ENCODE peak calls at places on chromosome 21, in four cellular contexts. E is K562, R is HL-60, Y is GM12878. T is an unnamed sample.
A peak's percentile ranks its signal among the peaks of the same experiment; 100 is the strongest.

GRCh38 chr21:33587792-33588484 is 546 bp downstream of the DONSON start:
- DNase-seq in E (peak; percentile 67), R (peak; percentile 30), Y (no peak), T (peak; percentile 16)

GRCh38 chr21:43778469-43779335 is 2.6 kb upstream of the CSTB start:
- DNase-seq in E (peak; percentile 40), R (peak; percentile 32), Y (no peak), T (no peak)

GRCh38 chr21:30880914-30881313 is 466 bp downstream of the KRTAP11-1 start:
- DNase-seq in E (no peak), R (no peak), Y (no peak), T (no peak)

GRCh38 chr21:9839011-9839661 is 682.2 kb upstream of the TPTE start:
- DNase-seq in E (peak; percentile 86), R (no peak), Y (no peak), T (no peak)

GRCh38 chr21:16912075-16912474 is 600.8 kb upstream of the CXADR start:
- DNase-seq in E (no peak), R (no peak), Y (no peak), T (no peak)

GRCh38 chr21:32834825-32835224 is 63.3 kb upstream of the PAXBP1 start:
- DNase-seq in E (no peak), R (no peak), Y (no peak), T (no peak)

GRCh38 chr21:25934771-25935224 is 200.0 kb downstream of the GABPA start:
- DNase-seq in E (no peak), R (peak; percentile 64), Y (no peak), T (no peak)

GRCh38 chr21:21096956-21097355 is 98.7 kb downstream of the NCAM2 start:
- DNase-seq in E (no peak), R (no peak), Y (no peak), T (no peak)

GRCh38 chr21:26783801-26784200 is 61.4 kb downstream of the ADAMTS1 start:
- DNase-seq in E (no peak), R (no peak), Y (no peak), T (no peak)

GRCh38 chr21:43997766-43998742 is 14.1 kb upstream of the TRAPPC10 start:
- DNase-seq in E (no peak), R (no peak), Y (no peak), T (no peak)

GRCh38 chr21:35810431-35810970 is 249.8 kb downstream of the SETD4 start:
- DNase-seq in E (no peak), R (no peak), Y (no peak), T (no peak)

GRCh38 chr21:33036430-33037162 is 10.9 kb downstream of the OLIG2 start:
- DNase-seq in E (no peak), R (peak; percentile 88), Y (no peak), T (no peak)

GRCh38 chr21:16509466-16509865 is 779.7 kb downstream of the USP25 start:
- DNase-seq in E (no peak), R (no peak), Y (no peak), T (no peak)

GRCh38 chr21:46557919-46558392 is 46.9 kb downstream of the S100B start:
- DNase-seq in E (no peak), R (no peak), Y (no peak), T (no peak)

GRCh38 chr21:41289431-41289830 is 27.2 kb upstream of the FAM3B start:
- DNase-seq in E (peak; percentile 5), R (no peak), Y (no peak), T (no peak)
- TF ChIP-seq SPI1 in E (no peak), R (no peak), Y (no peak), T (no peak)

DNA sequence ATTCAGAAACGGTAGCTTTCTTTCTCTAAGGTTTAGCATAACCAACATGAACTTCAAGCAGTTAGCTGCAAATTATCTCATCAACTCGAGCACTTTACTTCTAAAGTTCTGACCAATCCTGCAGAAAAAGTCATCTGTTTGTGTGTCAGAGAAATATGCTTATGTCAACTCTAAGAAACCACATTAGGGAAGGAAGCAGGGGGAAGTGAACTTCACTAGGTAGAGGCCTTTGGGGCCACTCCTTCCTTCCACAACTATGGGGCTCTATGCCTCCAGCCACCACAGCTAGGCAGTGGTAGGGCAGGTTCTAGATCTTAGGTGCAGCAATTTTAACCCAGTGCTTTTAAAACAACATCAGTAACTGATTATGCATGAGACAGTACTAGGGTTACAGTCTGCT is 375.9 kb downstream of the DSCAM start:
- DNase-seq in E (no peak), R (peak; percentile 55), Y (no peak), T (no peak)
- TF ChIP-seq SPI1 in E (no peak), R (peak; percentile 70), Y (no peak), T (no peak)

GRCh38 chr21:39183272-39184049 is at the start of gene PSMG1:
- DNase-seq in E (peak; percentile 99), R (peak; percentile 94), Y (peak; percentile 77), T (peak; percentile 65)

GRCh38 chr21:39184050-39184980 is 1.1 kb upstream of the PSMG1 start:
- DNase-seq in E (peak; percentile 42), R (no peak), Y (no peak), T (no peak)

GRCh38 chr21:39181205-39181818 is 1.9 kb downstream of the PSMG1 start:
- DNase-seq in E (no peak), R (no peak), Y (no peak), T (no peak)

GRCh38 chr21:39182016-39182415 is 1.2 kb downstream of the PSMG1 start:
- DNase-seq in E (peak; percentile 42), R (no peak), Y (no peak), T (no peak)

DNA sequence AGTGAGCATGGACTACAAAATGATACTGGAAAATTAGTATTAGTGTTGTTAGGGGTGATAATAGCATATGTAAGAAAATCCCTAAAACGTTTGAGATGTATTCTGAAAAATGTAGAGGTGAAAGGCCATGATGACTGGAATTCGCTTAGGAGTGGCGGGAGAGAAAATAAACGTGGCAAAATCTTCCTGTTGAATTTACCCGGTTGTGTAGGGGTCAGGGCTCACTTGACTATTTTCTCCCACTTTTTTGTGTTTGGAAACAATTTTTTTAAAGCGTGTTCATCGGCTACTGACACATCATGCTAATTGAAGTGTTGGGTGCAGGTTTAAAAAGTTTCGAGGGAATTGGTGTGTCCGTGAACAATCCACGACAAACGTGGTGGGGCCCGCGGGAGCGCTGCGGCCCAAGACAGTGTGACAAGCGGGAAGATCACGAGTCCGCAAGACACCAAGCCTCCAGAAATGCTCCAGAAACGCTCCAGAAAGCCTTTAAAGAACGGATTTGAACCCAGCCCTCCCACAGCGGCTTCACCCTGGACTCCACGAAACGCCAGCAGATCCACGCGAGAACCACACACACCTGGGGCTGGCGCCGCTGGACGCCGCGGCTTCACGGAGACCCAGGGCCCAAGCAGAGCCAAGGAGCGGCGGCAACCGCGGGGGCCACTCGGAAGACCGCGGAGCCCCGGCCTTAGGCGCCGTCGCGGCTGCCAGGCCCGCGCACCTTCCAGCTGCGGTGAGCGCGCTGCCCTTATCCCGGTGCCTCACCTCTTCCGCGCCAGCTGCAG is 573 bp downstream of the PSMG1 start:
- DNase-seq in E (peak; percentile 56), R (peak; percentile 17), Y (no peak), T (no peak)
- TF ChIP-seq SPI1 in E (no peak), R (no peak), Y (no peak), T (no peak)

GRCh38 chr21:38325216-38325615 is 68.4 kb downstream of the KCNJ15 start:
- DNase-seq in E (no peak), R (no peak), Y (no peak), T (no peak)

GRCh38 chr21:38326899-38327298 is 70.1 kb downstream of the KCNJ15 start:
- DNase-seq in E (no peak), R (no peak), Y (no peak), T (no peak)

GRCh38 chr21:38325761-38326420 is 69.1 kb downstream of the KCNJ15 start:
- DNase-seq in E (no peak), R (no peak), Y (no peak), T (no peak)

GRCh38 chr21:38327984-38328383 is 71.2 kb downstream of the KCNJ15 start:
- DNase-seq in E (no peak), R (no peak), Y (peak; percentile 24), T (no peak)

GRCh38 chr21:38326429-38326828 is 69.6 kb downstream of the KCNJ15 start:
- DNase-seq in E (peak; percentile 6), R (no peak), Y (no peak), T (no peak)
- TF ChIP-seq SPI1 in E (no peak), R (no peak), Y (no peak), T (no peak)

GRCh38 chr21:45376459-45377324 is 28.3 kb upstream of the COL18A1 start:
- DNase-seq in E (no peak), R (no peak), Y (no peak), T (no peak)
- TF ChIP-seq SPI1 in E (no peak), R (no peak), Y (no peak), T (no peak)

DNA sequence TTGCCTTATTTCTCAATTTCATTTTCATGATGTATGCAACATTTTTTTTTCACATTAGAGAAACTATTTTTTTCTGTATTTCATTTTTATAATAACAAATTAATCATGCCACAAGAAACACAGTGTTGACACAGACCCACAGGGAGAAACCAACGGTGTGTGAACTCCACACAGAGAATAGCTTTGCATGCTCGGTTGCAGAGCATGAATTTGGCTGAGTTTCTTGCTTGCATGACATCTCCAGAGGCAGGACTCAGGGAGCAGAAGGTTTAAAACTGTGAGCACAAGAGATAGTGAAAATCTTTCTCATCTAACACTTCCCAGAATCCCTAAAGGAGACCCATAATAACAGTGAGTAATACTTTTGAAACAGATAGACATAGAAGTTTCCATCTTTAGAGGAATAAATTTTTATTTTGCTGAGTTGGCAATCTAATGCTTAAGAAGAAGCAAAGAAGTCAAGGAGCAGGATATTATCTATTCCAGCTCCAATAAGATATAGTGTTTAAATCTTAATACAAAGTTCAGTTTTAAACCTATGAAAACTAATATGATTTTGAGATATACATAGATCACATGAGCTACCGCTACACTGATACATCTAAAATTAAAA is 890.9 kb downstream of the MRPL39 start:
- DNase-seq in E (no peak), R (no peak), Y (no peak), T (no peak)
- TF ChIP-seq SPI1 in E (no peak), R (no peak), Y (no peak), T (no peak)

DNA sequence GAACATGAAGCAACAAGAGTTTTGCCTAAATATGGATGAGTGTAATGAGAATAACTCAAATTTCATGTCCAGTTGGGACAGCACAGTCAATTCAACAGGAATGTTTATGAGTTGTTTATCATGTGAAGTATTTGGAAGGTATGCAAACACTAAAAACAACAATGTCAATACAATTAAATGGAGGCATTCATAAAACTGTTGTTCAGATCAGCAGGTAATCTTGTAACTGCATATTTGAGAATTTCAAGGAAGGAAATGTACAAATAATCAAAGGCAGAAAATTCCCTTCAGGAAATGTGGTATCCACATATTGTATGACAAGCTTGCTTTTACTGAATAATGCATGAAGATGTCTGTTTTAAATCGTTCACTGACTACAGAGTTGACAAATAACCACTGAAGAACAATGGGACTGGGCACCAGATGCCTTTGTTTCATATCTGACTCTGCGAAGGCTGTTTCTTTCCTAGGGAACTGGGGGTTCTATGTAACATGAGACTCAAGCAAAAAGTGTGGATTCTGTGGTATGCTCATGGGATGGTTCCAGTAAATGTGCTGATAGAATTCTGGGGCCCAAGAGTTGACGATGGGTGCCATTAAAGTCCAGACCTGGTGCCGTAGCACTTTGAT is 198.2 kb downstream of the LTN1 start:
- DNase-seq in E (no peak), R (no peak), Y (no peak), T (no peak)
- TF ChIP-seq SPI1 in E (no peak), R (no peak), Y (no peak), T (no peak)

T was measured in GM12891.